ENCODE peak calls at places on chromosome 12, in five cellular contexts. N is neural crest cell; I is B cell; A is A549; G is CD4-positive, alpha-beta T cell. H is an unnamed sample.

GRCh38 chr12:99619389-99620158 is 28.0 kb upstream of the GARIN6 start:
- DNase-seq in G (no peak), I (no peak), N (no peak), A (peak), H (no peak)

GRCh38 chr12:9798008-9798619 is 29.2 kb upstream of the KLRF1 start:
- DNase-seq in A (peak), I (peak), N (no peak), G (peak), H (no peak)

GRCh38 chr12:47209014-47209413 is 129.3 kb upstream of the AMIGO2 start:
- DNase-seq in N (no peak), I (no peak), A (no peak), G (no peak), H (no peak)

GRCh38 chr12:100826323-100826722 is 31.7 kb downstream of the ANO4 start:
- DNase-seq in I (no peak), N (peak), A (peak), G (no peak), H (no peak)

GRCh38 chr12:67650127-67650495 is 1.6 kb downstream of the DYRK2 start:
- DNase-seq in A (no peak), G (no peak), I (peak), N (no peak), H (no peak)

GRCh38 chr12:109738209-109738608 is 24.6 kb downstream of the FAM222A start:
- DNase-seq in I (no peak), A (no peak), N (no peak), G (no peak), H (no peak)

GRCh38 chr12:47276253-47277070 is 196.7 kb upstream of the AMIGO2 start:
- DNase-seq in A (peak), G (peak), I (peak), N (no peak), H (no peak)

GRCh38 chr12:52126050-52126604 is 46.6 kb downstream of the SMIM41 start:
- DNase-seq in N (no peak), A (no peak), I (no peak), G (no peak), H (no peak)

GRCh38 chr12:50597200-50598195 is 92.7 kb downstream of the DIP2B start:
- DNase-seq in N (no peak), A (peak), G (no peak), I (peak), H (peak)

DNA sequence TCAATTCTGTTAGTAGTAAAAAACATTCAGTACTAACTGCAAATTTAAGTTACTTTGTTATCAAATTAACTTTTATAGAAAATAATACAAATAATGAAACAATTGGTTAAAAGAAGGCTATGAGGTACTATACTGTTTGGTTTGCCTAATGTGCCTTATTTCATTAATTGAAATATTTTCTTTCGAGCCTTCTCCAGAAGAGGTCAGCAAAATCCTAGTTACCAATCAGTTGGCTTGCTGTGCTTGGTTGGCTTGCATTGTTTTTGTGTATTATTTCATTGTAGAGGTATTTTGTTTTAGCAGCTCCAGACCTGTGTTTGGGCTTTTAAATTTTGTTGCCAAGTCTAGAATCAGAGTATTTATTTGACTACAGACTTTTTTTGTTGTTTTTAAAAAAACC is 68.5 kb downstream of the AEBP2 start:
- DNase-seq in G (no peak), A (peak), N (no peak), I (no peak), H (no peak)
- TF ChIP-seq CTCF in G (no peak), A (peak), N (no peak), I (no peak), H (peak)

GRCh38 chr12:17528394-17528793 is 561.6 kb downstream of the RERGL start:
- DNase-seq in I (no peak), N (no peak), A (peak), G (no peak), H (no peak)
- TF ChIP-seq CTCF in I (no peak), N (no peak), A (peak), G (no peak), H (no peak)

GRCh38 chr12:26749781-26750180 is 83.2 kb downstream of the ITPR2 start:
- DNase-seq in G (no peak), A (no peak), I (no peak), N (no peak), H (no peak)
- TF ChIP-seq CTCF in G (no peak), A (no peak), I (no peak), N (no peak), H (no peak)

GRCh38 chr12:113892556-113892955 is 73.6 kb downstream of the RBM19 start:
- DNase-seq in A (no peak), N (no peak), G (no peak), I (no peak), H (no peak)
- TF ChIP-seq CTCF in A (no peak), N (no peak), G (no peak), I (no peak), H (no peak)

GRCh38 chr12:112087055-112087850 is 21.3 kb downstream of the NAA25 start:
- DNase-seq in A (no peak), I (no peak), G (no peak), N (no peak), H (no peak)
- TF ChIP-seq CTCF in A (no peak), I (no peak), G (no peak), N (peak), H (peak)

GRCh38 chr12:14572401-14572800 is 4.7 kb upstream of the PLBD1 start:
- DNase-seq in G (no peak), I (no peak), N (no peak), A (no peak), H (no peak)
- TF ChIP-seq CTCF in G (no peak), I (no peak), N (no peak), A (no peak), H (no peak)

H was measured in osteocyte.